ENCODE peak calls at places on chromosome 12, in nine cellular contexts. O is RWPE1; E is CD4-positive, alpha-beta T cell; Q is Calu3; M is chondrocyte; T is retinal pigment epithelial cell; X is neural progenitor cell; Y is WTC11; H is AG10803. Z is an unnamed sample.

GRCh38 chr12:85951823-85952222 is 77.7 kb downstream of the NTS start:
- DNase-seq in Y (no peak), M (no peak), E (no peak), X (no peak), T (no peak), H (no peak), Q (no peak), O (peak; percentile 10), Z (no peak)

GRCh38 chr12:91178139-91178561 is 4.5 kb downstream of the DCN start:
- DNase-seq in Q (no peak), E (no peak), O (peak; percentile 10), H (peak; percentile 66), Y (no peak), M (no peak), X (no peak), T (no peak), Z (no peak)

GRCh38 chr12:1306096-1306495 is 288.3 kb downstream of the FBXL14 start:
- DNase-seq in X (no peak), H (no peak), Y (no peak), T (no peak), O (no peak), E (no peak), M (no peak), Q (no peak), Z (no peak)

GRCh38 chr12:11727133-11727664 is 77.7 kb downstream of the ETV6 start:
- DNase-seq in O (no peak), X (no peak), Y (no peak), M (no peak), T (no peak), E (peak; percentile 44), Q (no peak), H (no peak), Z (no peak)

GRCh38 chr12:4794503-4794902 is 74.3 kb downstream of the GALNT8 start:
- DNase-seq in T (no peak), O (no peak), Y (no peak), H (no peak), X (no peak), E (no peak), M (no peak), Q (no peak), Z (no peak)

GRCh38 chr12:4855121-4855924 is 54.4 kb upstream of the KCNA1 start:
- DNase-seq in H (peak; percentile 79), Q (peak; percentile 59), T (no peak), X (peak; percentile 87), Y (peak; percentile 72), M (no peak), E (no peak), O (peak; percentile 56), Z (peak; percentile 66)

GRCh38 chr12:45852508-45852907 is 123.0 kb downstream of the ARID2 start:
- DNase-seq in Q (no peak), E (no peak), T (no peak), Y (no peak), O (no peak), X (no peak), M (no peak), H (no peak), Z (no peak)

GRCh38 chr12:90188857-90189256 is 480.2 kb upstream of the ATP2B1 start:
- DNase-seq in Y (no peak), M (no peak), T (no peak), X (no peak), Q (no peak), O (no peak), E (no peak), H (no peak), Z (no peak)

GRCh38 chr12:102415515-102415914 is 64.8 kb downstream of the IGF1 start:
- DNase-seq in O (no peak), E (no peak), Q (no peak), T (no peak), M (no peak), X (no peak), Y (no peak), H (no peak), Z (no peak)

GRCh38 chr12:6058481-6059161 is 65.8 kb downstream of the VWF start:
- DNase-seq in E (no peak), M (no peak), X (no peak), Q (no peak), H (no peak), Y (no peak), O (no peak), T (no peak), Z (no peak)

GRCh38 chr12:6061661-6062060 is 62.8 kb downstream of the VWF start:
- DNase-seq in X (no peak), T (no peak), O (no peak), H (peak; percentile 82), Q (no peak), M (no peak), E (no peak), Y (no peak), Z (no peak)

GRCh38 chr12:6057693-6058092 is 66.8 kb downstream of the VWF start:
- DNase-seq in X (peak; percentile 84), E (no peak), M (no peak), H (no peak), T (no peak), O (no peak), Y (peak; percentile 78), Q (no peak), Z (peak; percentile 62)

GRCh38 chr12:6059860-6060565 is 64.5 kb downstream of the VWF start:
- DNase-seq in X (no peak), O (no peak), H (no peak), E (no peak), Y (no peak), T (no peak), M (no peak), Q (no peak), Z (no peak)

GRCh38 chr12:6059221-6059620 is 65.2 kb downstream of the VWF start:
- DNase-seq in T (no peak), H (no peak), Q (no peak), E (no peak), X (no peak), Y (no peak), M (no peak), O (no peak), Z (no peak)
- TF ChIP-seq CTCF in T (no peak), H (no peak), Q (no peak), E (no peak), X (no peak), Y (no peak), M (no peak), O (no peak), Z (no peak)

GRCh38 chr12:30980886-30981662 is 54.5 kb downstream of the TSPAN11 start:
- DNase-seq in H (no peak), X (no peak), E (no peak), O (no peak), M (no peak), T (no peak), Q (no peak), Y (no peak), Z (no peak)

GRCh38 chr12:30978639-30979038 is 52.1 kb downstream of the TSPAN11 start:
- DNase-seq in E (no peak), Q (no peak), X (no peak), M (no peak), T (no peak), H (peak; percentile 18), Y (no peak), O (no peak), Z (no peak)

GRCh38 chr12:30979371-30980259 is 53.1 kb downstream of the TSPAN11 start:
- DNase-seq in H (peak; percentile 36), X (no peak), Y (no peak), E (no peak), T (no peak), M (peak; percentile 61), O (no peak), Q (no peak), Z (no peak)

GRCh38 chr12:30985814-30986452 is 59.4 kb downstream of the TSPAN11 start:
- DNase-seq in M (no peak), Y (peak; percentile 76), O (peak; percentile 66), X (peak; percentile 76), H (peak; percentile 53), Q (peak; percentile 72), E (no peak), T (no peak), Z (peak; percentile 69)

DNA sequence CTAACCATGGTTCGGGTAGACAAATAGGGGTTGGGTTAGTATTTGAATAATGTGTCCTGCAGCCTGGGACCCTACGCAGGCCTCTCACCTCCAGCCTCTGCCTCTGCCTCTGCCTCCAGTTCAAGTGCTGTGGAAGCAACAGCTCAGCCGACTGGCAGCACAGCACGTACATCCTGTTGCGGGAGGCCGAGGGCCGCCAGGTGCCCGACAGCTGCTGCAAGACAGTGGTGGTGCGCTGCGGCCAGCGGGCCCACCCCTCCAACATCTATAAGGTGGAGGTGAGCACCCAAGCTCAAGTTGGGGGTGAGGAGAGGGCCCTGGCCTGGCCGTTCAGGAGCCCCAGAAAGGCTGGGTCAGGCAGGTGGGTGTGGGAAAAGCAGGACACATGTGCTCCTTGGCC is 55.9 kb downstream of the TSPAN11 start:
- DNase-seq in X (no peak), O (no peak), H (no peak), Y (no peak), E (no peak), T (no peak), M (no peak), Q (no peak), Z (no peak)
- TF ChIP-seq CTCF in X (no peak), O (no peak), H (no peak), Y (no peak), E (no peak), T (no peak), M (no peak), Q (no peak), Z (no peak)

DNA sequence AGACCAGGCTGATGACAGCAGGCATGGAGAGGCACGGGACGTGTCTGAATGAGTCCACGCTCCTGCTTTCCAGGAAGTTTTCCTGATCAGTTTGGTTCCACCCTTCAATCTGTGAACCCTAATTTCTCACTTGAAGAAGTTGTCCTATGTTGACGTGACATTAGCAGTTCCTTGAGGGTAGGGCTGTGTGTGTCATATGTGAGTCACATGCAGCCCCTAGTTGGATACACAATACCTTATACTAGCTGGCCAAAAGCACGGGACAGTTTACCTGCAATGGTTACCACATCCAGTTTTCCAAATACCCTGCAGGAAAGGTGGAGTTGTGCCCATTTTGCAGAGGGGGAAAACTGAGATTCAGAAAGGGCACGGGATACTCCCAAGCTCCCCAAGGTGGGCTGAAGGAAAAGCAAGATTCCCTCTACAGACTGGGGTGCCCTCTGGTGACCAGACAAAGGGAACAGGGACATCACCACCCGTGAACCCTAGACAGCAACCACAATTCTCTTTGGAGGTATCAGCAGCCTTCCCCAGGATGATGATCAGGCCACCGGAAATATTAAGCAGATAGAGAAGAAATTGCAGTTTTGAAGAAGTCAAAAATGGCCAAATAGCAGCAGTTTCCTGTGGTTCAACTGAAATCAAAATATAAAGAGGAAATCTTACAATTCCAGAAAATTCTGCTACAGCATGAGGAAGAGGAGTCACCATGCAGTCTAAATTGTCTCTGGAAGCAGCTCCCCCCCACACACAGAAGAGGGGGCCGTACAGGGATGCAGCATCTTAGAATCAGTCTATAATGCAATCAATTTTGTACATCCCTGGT is 194.4 kb downstream of the PHETA1 start:
- DNase-seq in Q (no peak), T (no peak), E (no peak), H (no peak), X (peak; percentile 30), O (peak; percentile 30), Y (peak; percentile 24), M (no peak), Z (no peak)
- TF ChIP-seq CTCF in Q (no peak), T (peak; percentile 3), E (peak; percentile 30), H (peak; percentile 26), X (peak; percentile 39), O (peak; percentile 40), Y (no peak), M (peak; percentile 38), Z (no peak)

DNA sequence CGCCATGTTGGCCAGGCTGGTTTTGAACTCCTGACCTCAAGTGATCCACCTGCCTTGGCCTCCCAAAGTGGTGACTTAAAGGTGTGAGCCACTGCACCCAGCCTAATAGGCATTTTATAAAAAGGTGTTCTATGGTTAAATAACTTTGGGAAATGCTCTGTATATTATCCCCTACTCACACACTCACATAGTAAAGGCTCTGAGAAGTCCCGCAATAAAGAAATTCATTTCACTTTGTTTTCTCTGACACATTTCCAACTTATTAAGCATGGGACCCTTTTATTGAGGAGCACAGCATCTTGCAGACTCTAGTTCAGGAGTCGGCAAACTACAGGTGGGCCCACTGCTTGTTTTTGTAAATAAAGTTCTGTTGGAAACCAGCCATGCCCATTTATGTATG is 63.9 kb downstream of the RNFT2 start:
- DNase-seq in H (no peak), E (no peak), T (no peak), Y (no peak), O (no peak), Q (no peak), M (no peak), X (no peak), Z (no peak)
- TF ChIP-seq CTCF in H (no peak), E (no peak), T (no peak), Y (no peak), O (no peak), Q (no peak), M (no peak), X (no peak), Z (no peak)